ENCODE peak calls at places on chromosomes 12 and 14, in seven cellular contexts. J is aorta, Y is adipocyte, U is astrocyte of the cerebellum, C is HL-60, P is uterus, F is MG63. A is an unnamed sample.
A peak's percentile ranks its signal among the peaks of the same experiment; 100 is the strongest.

GRCh38 chr12:19895609-19896008 is 456.3 kb downstream of the AEBP2 start:
- DNase-seq in P (no peak), J (no peak), C (no peak), U (no peak), Y (peak; percentile 39), F (no peak), A (no peak)

GRCh38 chr12:104736307-104736706 is 221.8 kb downstream of the SLC41A2 start:
- DNase-seq in U (peak; percentile 72), J (peak; percentile 71), F (peak; percentile 81), Y (peak; percentile 97), C (no peak), P (no peak), A (peak; percentile 66)

GRCh38 chr14:92524603-92525185 is 11.1 kb downstream of the RIN3 start:
- DNase-seq in P (no peak), Y (no peak), U (no peak), J (no peak), C (peak; percentile 90), F (no peak), A (no peak)

GRCh38 chr12:38639625-38640024 is 265.8 kb downstream of the CPNE8 start:
- DNase-seq in F (no peak), U (no peak), J (no peak), P (no peak), C (no peak), Y (no peak), A (no peak)

GRCh38 chr12:90199008-90199407 is 490.4 kb upstream of the ATP2B1 start:
- DNase-seq in U (no peak), C (no peak), Y (no peak), P (no peak), F (no peak), J (no peak), A (no peak)

GRCh38 chr12:131117438-131118245 is 163.9 kb downstream of the ADGRD1 start:
- DNase-seq in P (no peak), U (no peak), Y (no peak), J (peak; percentile 31), F (no peak), C (no peak), A (no peak)

GRCh38 chr14:93028724-93029076 is 87.0 kb downstream of the ITPK1 start:
- DNase-seq in P (no peak), Y (no peak), F (no peak), C (no peak), U (no peak), J (no peak), A (no peak)

GRCh38 chr12:31003861-31004640 is 69.6 kb upstream of the DDX11 start:
- DNase-seq in Y (no peak), U (no peak), F (peak; percentile 39), C (no peak), P (no peak), J (no peak), A (no peak)

GRCh38 chr14:63855272-63855671 is 2.5 kb downstream of the SYNE2 start:
- DNase-seq in P (no peak), J (no peak), F (no peak), U (no peak), Y (no peak), C (no peak), A (no peak)

GRCh38 chr14:92581966-92582566 is 68.5 kb downstream of the RIN3 start:
- DNase-seq in J (no peak), P (no peak), F (no peak), C (no peak), Y (no peak), U (no peak), A (no peak)

GRCh38 chr12:108583971-108584370 is 13.9 kb downstream of the TMEM119 start:
- DNase-seq in U (no peak), J (no peak), P (no peak), F (no peak), Y (no peak), C (no peak), A (peak; percentile 21)

GRCh38 chr12:46585854-46586621 is 213.5 kb upstream of the SLC38A2 start:
- DNase-seq in F (peak; percentile 13), U (peak; percentile 16), Y (peak; percentile 52), J (peak; percentile 47), C (no peak), P (no peak), A (peak; percentile 88)

GRCh38 chr12:31518680-31519227 is 72.2 kb downstream of the DENND5B start:
- DNase-seq in P (peak; percentile 34), U (peak; percentile 100), Y (peak; percentile 98), F (peak; percentile 92), J (no peak), C (no peak), A (peak; percentile 98)

GRCh38 chr12:124482567-124482893 is 84.9 kb downstream of the NCOR2 start:
- DNase-seq in C (no peak), U (no peak), J (no peak), F (no peak), P (no peak), Y (no peak), A (no peak)

GRCh38 chr14:31622060-31622459 is 60.9 kb downstream of the NUBPL start:
- DNase-seq in C (no peak), J (no peak), U (no peak), F (no peak), P (no peak), Y (no peak), A (no peak)

GRCh38 chr12:109821968-109822367 is 11.2 kb downstream of the TRPV4 start:
- DNase-seq in Y (no peak), F (no peak), J (no peak), U (no peak), C (no peak), P (no peak), A (no peak)

GRCh38 chr12:63935361-63935760 is 90.9 kb downstream of the SRGAP1 start:
- DNase-seq in U (no peak), P (no peak), Y (peak; percentile 57), F (no peak), C (no peak), J (no peak), A (no peak)

GRCh38 chr12:27521066-27521465 is 2.9 kb upstream of the PPFIBP1 start:
- DNase-seq in U (no peak), C (no peak), P (peak; percentile 62), F (peak; percentile 34), J (peak; percentile 53), Y (peak; percentile 38), A (peak; percentile 36)

GRCh38 chr12:65407388-65408149 is 129.1 kb downstream of the MSRB3 start:
- DNase-seq in P (no peak), Y (no peak), F (no peak), U (no peak), C (no peak), J (no peak), A (no peak)

DNA sequence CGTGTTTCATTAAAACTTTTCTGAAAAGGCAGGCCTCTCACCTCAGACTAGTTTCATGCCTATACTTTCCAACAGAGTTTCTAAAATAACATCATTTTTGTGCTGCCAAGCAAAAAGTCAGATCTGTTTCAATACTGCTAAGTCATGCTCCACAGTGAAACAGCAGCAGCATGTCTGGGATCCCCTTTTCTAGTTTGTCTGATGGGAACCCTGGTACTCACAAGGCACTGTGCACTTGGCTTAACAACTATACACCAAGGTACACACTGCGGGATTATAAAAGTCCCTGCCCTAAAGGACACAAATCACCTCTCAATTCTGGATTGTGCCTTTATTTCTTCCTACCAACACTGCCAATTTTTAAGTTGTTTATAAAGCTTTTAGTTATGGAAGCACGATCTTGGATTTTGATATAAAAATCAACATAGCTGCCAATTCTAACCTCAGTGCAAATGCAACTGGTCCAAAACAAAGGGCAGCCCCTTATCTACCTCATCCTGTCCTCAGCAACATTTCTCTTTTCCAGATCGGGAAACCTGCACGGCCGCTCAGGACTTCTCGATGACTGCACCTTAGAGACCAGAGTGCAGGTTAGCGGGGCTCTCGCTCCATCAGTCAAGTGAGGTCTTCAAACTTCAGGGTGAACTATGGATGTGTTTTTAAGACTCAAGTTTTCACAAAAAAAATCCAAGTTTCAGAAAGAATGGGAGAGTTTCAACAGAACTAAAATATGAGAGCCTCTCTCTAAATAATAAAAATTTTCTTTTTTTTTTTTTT is 1.7 kb upstream of the EIF5 start:
- DNase-seq in U (no peak), J (no peak), Y (peak; percentile 30), F (no peak), P (no peak), C (peak; percentile 61), A (no peak)
- H3K4me3 ChIP-seq in U (no peak overlapping the region), J (no peak overlapping the region), Y (peak overlapping the region; percentile 98), F (peak overlapping the region; percentile 83), P (no peak overlapping the region), C (no peak overlapping the region), A (peak overlapping the region; percentile 84)

GRCh38 chr14:73719361-73719760 is 5.2 kb upstream of the PNMA1 start:
- DNase-seq in F (no peak), Y (no peak), C (no peak), P (no peak), J (no peak), U (no peak), A (no peak)
- H3K4me3 ChIP-seq in F (no peak overlapping the region), Y (no peak overlapping the region), C (no peak overlapping the region), P (no peak overlapping the region), J (no peak overlapping the region), U (no peak overlapping the region), A (no peak overlapping the region)

DNA sequence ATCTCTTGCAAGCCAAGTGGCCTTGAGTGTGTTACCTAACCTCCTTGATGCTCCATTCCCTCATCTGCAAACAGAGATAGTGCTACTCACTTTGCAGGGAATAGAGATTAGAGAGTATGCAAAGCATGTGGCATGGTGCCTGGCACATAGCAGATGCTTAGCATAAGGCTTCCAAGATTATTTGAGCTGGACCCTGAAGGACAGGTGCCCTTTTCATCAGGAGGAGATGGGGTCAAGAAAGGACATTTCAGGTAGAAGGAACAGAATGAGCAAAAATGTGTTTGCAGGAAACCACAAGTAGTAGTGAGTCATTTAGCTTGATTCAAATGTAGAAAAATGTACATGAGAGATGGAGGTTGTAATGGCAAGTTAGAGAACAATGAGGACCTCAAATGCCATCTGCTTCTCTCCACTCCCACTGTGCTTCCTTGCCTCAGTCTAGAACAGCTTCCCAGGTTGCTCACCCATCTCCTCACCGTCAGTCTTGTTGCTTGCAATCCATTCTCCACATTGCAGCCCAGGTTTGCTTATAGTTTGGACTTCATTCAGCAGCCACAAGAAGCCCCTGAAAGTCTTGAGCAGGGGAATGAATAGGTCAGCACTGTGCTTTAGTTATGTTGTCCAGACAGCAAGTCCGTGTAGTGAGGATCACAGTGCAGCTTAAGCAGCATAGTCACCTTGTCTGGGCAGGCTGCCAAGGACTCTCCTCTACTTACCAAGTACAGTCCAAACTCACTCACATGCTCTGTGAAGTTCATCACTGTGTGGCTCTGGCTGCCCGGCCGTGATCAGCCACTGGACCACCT is 536.3 kb upstream of the CCDC196 start:
- DNase-seq in J (no peak), Y (peak; percentile 7), P (peak; percentile 23), C (no peak), F (peak; percentile 1), U (peak; percentile 9), A (peak; percentile 4)
- H3K4me3 ChIP-seq in J (no peak overlapping the region), Y (no peak overlapping the region), P (no peak overlapping the region), C (no peak overlapping the region), F (no peak overlapping the region), U (no peak overlapping the region), A (no peak overlapping the region)

GRCh38 chr14:54673193-54674121 is 106.5 kb downstream of the SAMD4A start:
- DNase-seq in Y (no peak), U (no peak), J (no peak), C (no peak), F (no peak), P (no peak), A (peak; percentile 56)

GRCh38 chr14:54674342-54674741 is 107.4 kb downstream of the SAMD4A start:
- DNase-seq in U (no peak), Y (no peak), F (no peak), P (no peak), J (no peak), C (no peak), A (no peak)

GRCh38 chr14:54680636-54681035 is 113.7 kb downstream of the SAMD4A start:
- DNase-seq in U (no peak), Y (no peak), J (no peak), C (no peak), P (no peak), F (no peak), A (no peak)

GRCh38 chr14:54675236-54676125 is 108.6 kb downstream of the SAMD4A start:
- DNase-seq in J (no peak), U (no peak), P (no peak), C (no peak), Y (no peak), F (no peak), A (no peak)

GRCh38 chr14:54676822-54677708 is 110.1 kb downstream of the SAMD4A start:
- DNase-seq in Y (peak; percentile 95), C (no peak), U (peak; percentile 99), J (peak; percentile 65), F (peak; percentile 74), P (peak; percentile 44), A (peak; percentile 92)
- H3K4me3 ChIP-seq in Y (peak overlapping the region; percentile 66), C (no peak overlapping the region), U (no peak overlapping the region), J (no peak overlapping the region), F (peak overlapping the region; percentile 11), P (no peak overlapping the region), A (no peak overlapping the region)

A was measured in fibroblast of villous mesenchyme.